ENCODE peak calls at places on chromosomes 13 and 19, in nine cellular contexts. I is left lung; L is mesenchymal stem cell; X is CD8-positive, alpha-beta memory T cell; A is RWPE2; D is endothelial cell of umbilical vein; N is neural progenitor cell; W is RWPE1; F is tibial artery. G is an unnamed sample.
A peak's percentile ranks its signal among the peaks of the same experiment; 100 is the strongest.

GRCh38 chr19:31518626-31519025 is 169.4 kb upstream of the TSHZ3 start:
- DNase-seq in I (no peak), L (peak; percentile 59), X (no peak), A (no peak), D (no peak), N (no peak), W (no peak), F (no peak), G (no peak)

GRCh38 chr13:42740753-42741152 is 40.6 kb upstream of the FAM216B start:
- DNase-seq in I (peak; percentile 66), L (no peak), X (no peak), A (no peak), D (peak; percentile 49), N (no peak), W (no peak), F (no peak), G (no peak)

GRCh38 chr19:50315773-50316448 is 13.3 kb downstream of the KCNC3 start:
- DNase-seq in I (peak; percentile 50), L (no peak), X (no peak), A (no peak), D (no peak), N (peak; percentile 83), W (no peak), F (no peak), G (no peak)

GRCh38 chr19:2034729-2035589 is 16.1 kb downstream of the MKNK2 start:
- DNase-seq in I (peak; percentile 92), L (peak; percentile 28), X (peak; percentile 52), A (peak; percentile 65), D (no peak), N (peak; percentile 71), W (peak; percentile 64), F (no peak), G (peak; percentile 24)

GRCh38 chr13:89755729-89756492 is 1591.6 kb upstream of the MIR17HG start:
- DNase-seq in I (no peak), L (no peak), X (no peak), A (no peak), D (no peak), N (no peak), W (no peak), F (no peak), G (no peak)

GRCh38 chr19:4428326-4428975 is 26.0 kb downstream of the CHAF1A start:
- DNase-seq in I (peak; percentile 69), L (no peak), X (no peak), A (no peak), D (no peak), N (no peak), W (no peak), F (no peak), G (no peak)

GRCh38 chr19:4801085-4801619 is 9.6 kb downstream of the FEM1A start:
- DNase-seq in I (no peak), L (no peak), X (no peak), A (no peak), D (no peak), N (no peak), W (no peak), F (no peak), G (no peak)

GRCh38 chr13:48818495-48818961 is 157.2 kb upstream of the FNDC3A start:
- DNase-seq in I (no peak), L (peak; percentile 96), X (no peak), A (no peak), D (peak; percentile 17), N (no peak), W (peak; percentile 51), F (no peak), G (no peak)

GRCh38 chr13:111211789-111212516 is 96.8 kb downstream of the ARHGEF7 start:
- DNase-seq in I (no peak), L (peak; percentile 31), X (no peak), A (no peak), D (peak; percentile 55), N (peak; percentile 70), W (no peak), F (no peak), G (no peak)

GRCh38 chr13:48426052-48426451 is 13.1 kb upstream of the LPAR6 start:
- DNase-seq in I (no peak), L (no peak), X (no peak), A (no peak), D (peak; percentile 37), N (no peak), W (no peak), F (no peak), G (no peak)

GRCh38 chr19:1223018-1223855 is 14.6 kb downstream of the CBARP start:
- DNase-seq in I (no peak), L (no peak), X (no peak), A (no peak), D (no peak), N (peak; percentile 66), W (no peak), F (no peak), G (no peak)

GRCh38 chr13:95059306-95059705 is 241.9 kb downstream of the ABCC4 start:
- DNase-seq in I (no peak), L (no peak), X (no peak), A (no peak), D (no peak), N (peak; percentile 70), W (no peak), F (no peak), G (no peak)

GRCh38 chr13:23723463-23723862 is 153.3 kb downstream of the TNFRSF19 start:
- DNase-seq in I (no peak), L (peak; percentile 52), X (no peak), A (no peak), D (no peak), N (no peak), W (no peak), F (no peak), G (no peak)

GRCh38 chr19:18479964-18480723 is 41.7 kb downstream of the ELL start:
- DNase-seq in I (peak; percentile 89), L (peak; percentile 92), X (no peak), A (no peak), D (peak; percentile 33), N (no peak), W (no peak), F (peak; percentile 90), G (no peak)

GRCh38 chr19:56601375-56601774 is 6.3 kb downstream of the ZNF71 start:
- DNase-seq in I (no peak), L (no peak), X (no peak), A (no peak), D (no peak), N (no peak), W (no peak), F (no peak), G (no peak)

DNA sequence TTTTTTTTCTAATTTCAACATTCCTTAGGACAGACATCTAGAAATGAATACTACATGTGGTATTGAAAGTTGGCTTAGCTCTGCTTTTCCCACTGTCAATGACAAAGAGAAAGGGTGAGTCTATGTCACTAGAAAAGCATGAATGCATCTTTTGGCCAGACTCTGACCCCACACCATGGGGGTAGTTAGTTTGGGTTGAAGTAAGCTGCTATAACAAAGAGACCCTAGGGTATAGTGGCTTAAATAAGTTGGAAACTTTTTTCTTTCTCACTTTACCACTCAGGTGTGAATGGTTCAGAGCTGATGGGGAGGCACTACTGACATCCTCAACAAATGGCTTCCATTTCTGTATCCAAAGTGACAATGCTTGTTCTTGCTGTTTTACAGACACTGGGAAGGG is 161.5 kb downstream of the DLEU7 start:
- DNase-seq in I (no peak), L (no peak), X (no peak), A (no peak), D (no peak), N (no peak), W (no peak), F (no peak), G (no peak)
- H3K27ac ChIP-seq in I (no peak overlapping the region), L (no peak overlapping the region), X (no peak overlapping the region), A (no peak overlapping the region), D (no peak overlapping the region), N (no peak overlapping the region), W (no peak overlapping the region), F (no peak overlapping the region), G (peak overlapping the region; percentile 90)

GRCh38 chr13:102901615-102902305 is 55.9 kb downstream of the ERCC5 start:
- DNase-seq in I (no peak), L (no peak), X (no peak), A (no peak), D (no peak), N (no peak), W (no peak), F (no peak), G (no peak)
- H3K27ac ChIP-seq in I (no peak overlapping the region), L (no peak overlapping the region), X (no peak overlapping the region), A (no peak overlapping the region), D (no peak overlapping the region), N (no peak overlapping the region), W (no peak overlapping the region), F (no peak overlapping the region), G (no peak overlapping the region)

GRCh38 chr13:73722120-73722519 is 412.1 kb downstream of the KLF12 start:
- DNase-seq in I (no peak), L (peak; percentile 45), X (no peak), A (no peak), D (peak; percentile 33), N (no peak), W (peak; percentile 44), F (no peak), G (no peak)
- H3K27ac ChIP-seq in I (no peak overlapping the region), L (no peak overlapping the region), X (no peak overlapping the region), A (no peak overlapping the region), D (no peak overlapping the region), N (no peak overlapping the region), W (no peak overlapping the region), F (no peak overlapping the region), G (no peak overlapping the region)

DNA sequence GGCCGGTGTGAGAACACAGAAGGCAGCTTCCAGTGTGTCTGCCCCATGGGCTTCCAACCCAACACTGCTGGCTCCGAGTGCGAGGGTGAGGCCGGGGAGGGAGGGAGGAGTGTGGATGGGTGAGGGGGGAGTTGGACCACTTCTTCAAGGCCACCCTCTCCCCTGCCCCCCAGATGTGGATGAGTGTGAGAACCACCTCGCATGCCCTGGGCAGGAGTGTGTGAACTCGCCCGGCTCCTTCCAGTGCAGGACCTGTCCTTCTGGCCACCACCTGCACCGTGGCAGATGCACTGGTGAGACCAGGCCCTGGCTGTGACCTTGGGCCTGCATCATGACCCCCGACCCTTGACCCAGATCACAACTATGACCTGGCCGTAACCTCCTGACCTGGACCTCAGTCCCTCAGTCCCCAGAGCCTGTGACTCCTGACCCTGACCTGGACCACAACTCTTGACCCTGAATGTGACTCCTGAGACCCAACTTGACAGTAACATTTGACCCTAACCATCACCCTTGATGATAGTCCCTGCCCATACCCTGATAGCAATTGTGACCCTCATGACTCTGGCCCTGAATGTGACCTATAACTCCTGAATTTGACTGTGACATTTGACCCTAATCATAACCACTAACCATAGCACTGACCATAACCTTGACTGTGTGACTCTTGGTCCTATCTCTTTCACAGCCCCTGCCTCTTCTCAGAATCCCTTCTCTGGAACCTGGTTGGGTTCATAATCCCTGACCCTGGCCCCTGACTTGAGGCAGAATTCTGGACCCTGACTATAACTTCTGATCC is 10.9 kb downstream of the LTBP4 start:
- DNase-seq in I (peak; percentile 68), L (no peak), X (no peak), A (no peak), D (no peak), N (no peak), W (no peak), F (no peak), G (no peak)
- H3K27ac ChIP-seq in I (no peak overlapping the region), L (no peak overlapping the region), X (no peak overlapping the region), A (peak overlapping the region; percentile 84), D (no peak overlapping the region), N (no peak overlapping the region), W (peak overlapping the region; percentile 96), F (peak overlapping the region; percentile 86), G (no peak overlapping the region)